ENCODE peak calls at places on chromosomes 3 and 15, in four cellular contexts. X, Z, O and J are unnamed samples.

GRCh38 chr3:52310861-52311566 is 5.1 kb upstream of the DNAH1 start:
- DNase-seq in X (no peak), Z (no peak), O (no peak), J (no peak)

GRCh38 chr15:87740655-87741344 is 515.7 kb downstream of the NTRK3 start:
- DNase-seq in X (no peak), Z (no peak), O (no peak), J (no peak)

GRCh38 chr3:54999159-54999558 is 71.3 kb upstream of the LRTM1 start:
- DNase-seq in X (peak; percentile 39), Z (no peak), O (peak; percentile 11), J (peak; percentile 8)

GRCh38 chr3:134627831-134628230 is 23.0 kb downstream of the KY start:
- DNase-seq in X (no peak), Z (no peak), O (no peak), J (no peak)

GRCh38 chr3:85316252-85316651 is 357.5 kb downstream of the CADM2 start:
- DNase-seq in X (no peak), Z (no peak), O (no peak), J (no peak)

GRCh38 chr3:102511168-102511567 is 76.4 kb downstream of the ZPLD1 start:
- DNase-seq in X (no peak), Z (no peak), O (no peak), J (no peak)

GRCh38 chr3:195540526-195540925 is 2.6 kb downstream of the PPP1R2 start:
- DNase-seq in X (no peak), Z (no peak), O (no peak), J (no peak)

GRCh38 chr3:142787719-142788118 is 63.9 kb downstream of the TRPC1 start:
- DNase-seq in X (no peak), Z (no peak), O (no peak), J (no peak)

GRCh38 chr15:44726568-44727461 is 9.5 kb upstream of the TRIM69 start:
- DNase-seq in X (no peak), Z (peak; percentile 52), O (peak; percentile 61), J (peak; percentile 42)

GRCh38 chr3:77348244-77348855 is 308.5 kb downstream of the ROBO2 start:
- DNase-seq in X (peak; percentile 50), Z (no peak), O (peak; percentile 3), J (peak; percentile 36)

GRCh38 chr3:126121632-126122031 is 37.7 kb upstream of the SLC41A3 start:
- DNase-seq in X (no peak), Z (no peak), O (no peak), J (no peak)

GRCh38 chr3:15055019-15055557 is 10.0 kb downstream of the MRPS25 start:
- DNase-seq in X (no peak), Z (no peak), O (peak; percentile 55), J (no peak)

GRCh38 chr3:96991812-96992211 is 177.4 kb downstream of the EPHA6 start:
- DNase-seq in X (no peak), Z (no peak), O (no peak), J (no peak)

GRCh38 chr3:47731066-47731465 is 50.6 kb downstream of the SMARCC1 start:
- DNase-seq in X (no peak), Z (no peak), O (no peak), J (no peak)

GRCh38 chr3:186614266-186614596 is 1.4 kb downstream of the AHSG start:
- DNase-seq in X (no peak), Z (no peak), O (no peak), J (no peak)

GRCh38 chr15:56168394-56168793 is 75.3 kb downstream of the RFX7 start:
- DNase-seq in X (no peak), Z (no peak), O (no peak), J (no peak)

GRCh38 chr3:126837773-126838172 is 133.7 kb downstream of the CHCHD6 start:
- DNase-seq in X (no peak), Z (no peak), O (no peak), J (no peak)

GRCh38 chr3:56930706-56931105 is 129.0 kb upstream of the ARHGEF3 start:
- DNase-seq in X (no peak), Z (no peak), O (no peak), J (no peak)

GRCh38 chr15:93180128-93180527 is 91.1 kb upstream of the RGMA start:
- DNase-seq in X (no peak), Z (no peak), O (no peak), J (no peak)

GRCh38 chr3:71728632-71729342 is 3.6 kb upstream of the EIF4E3 start:
- DNase-seq in X (no peak), Z (no peak), O (peak; percentile 65), J (no peak)

GRCh38 chr3:178492496-178492895 is 43.7 kb upstream of the KCNMB2 start:
- DNase-seq in X (no peak), Z (no peak), O (no peak), J (no peak)

GRCh38 chr3:51280171-51280570 is 104.9 kb upstream of the MANF start:
- DNase-seq in X (no peak), Z (no peak), O (no peak), J (no peak)

GRCh38 chr15:101269479-101270223 is 7.6 kb downstream of the SELENOS start:
- DNase-seq in X (no peak), Z (no peak), O (no peak), J (peak; percentile 30)

GRCh38 chr3:107969994-107970896 is 120.6 kb downstream of the CD47 start:
- DNase-seq in X (no peak), Z (no peak), O (no peak), J (no peak)

GRCh38 chr15:88704791-88705768 is 66.3 kb downstream of the ISG20 start:
- DNase-seq in X (no peak), Z (no peak), O (no peak), J (no peak)

GRCh38 chr3:178684881-178685590 is 148.8 kb downstream of the KCNMB2 start:
- DNase-seq in X (no peak), Z (no peak), O (no peak), J (peak; percentile 74)

GRCh38 chr3:188568750-188569149 is 414.8 kb downstream of the LPP start:
- DNase-seq in X (no peak), Z (no peak), O (no peak), J (no peak)

GRCh38 chr3:195844671-195845218 is 33.0 kb upstream of the MUC4 start:
- DNase-seq in X (no peak), Z (no peak), O (no peak), J (no peak)

GRCh38 chr15:50183112-50183794 is 1.3 kb downstream of the SLC27A2 start:
- DNase-seq in X (no peak), Z (no peak), O (no peak), J (no peak)

GRCh38 chr3:52880474-52880873 is 16.9 kb downstream of the STIMATE start:
- DNase-seq in X (no peak), Z (no peak), O (no peak), J (no peak)

GRCh38 chr3:144687862-144688261 is 716.2 kb downstream of the DIPK2A start:
- DNase-seq in X (peak; percentile 13), Z (no peak), O (no peak), J (no peak)

GRCh38 chr3:195549931-195550519 is 6.9 kb upstream of the PPP1R2 start:
- DNase-seq in X (no peak), Z (no peak), O (no peak), J (no peak)

GRCh38 chr15:75335313-75335704 is 554 bp upstream of the COMMD4 start:
- DNase-seq in X (no peak), Z (no peak), O (no peak), J (no peak)

GRCh38 chr3:187130346-187131066 is 8.8 kb downstream of the RPL39L start:
- DNase-seq in X (no peak), Z (no peak), O (no peak), J (no peak)

GRCh38 chr3:41888368-41889076 is 73.4 kb downstream of the ULK4 start:
- DNase-seq in X (no peak), Z (no peak), O (no peak), J (no peak)

GRCh38 chr15:88624156-88624970 is 3.2 kb downstream of the AEN start:
- DNase-seq in X (no peak), Z (no peak), O (no peak), J (no peak)

GRCh38 chr3:176351408-176351807 is 845.9 kb downstream of the TBL1XR1 start:
- DNase-seq in X (no peak), Z (no peak), O (no peak), J (no peak)
- TF ChIP-seq JUND in X (no peak), Z (no peak), O (no peak), J (no peak)

DNA sequence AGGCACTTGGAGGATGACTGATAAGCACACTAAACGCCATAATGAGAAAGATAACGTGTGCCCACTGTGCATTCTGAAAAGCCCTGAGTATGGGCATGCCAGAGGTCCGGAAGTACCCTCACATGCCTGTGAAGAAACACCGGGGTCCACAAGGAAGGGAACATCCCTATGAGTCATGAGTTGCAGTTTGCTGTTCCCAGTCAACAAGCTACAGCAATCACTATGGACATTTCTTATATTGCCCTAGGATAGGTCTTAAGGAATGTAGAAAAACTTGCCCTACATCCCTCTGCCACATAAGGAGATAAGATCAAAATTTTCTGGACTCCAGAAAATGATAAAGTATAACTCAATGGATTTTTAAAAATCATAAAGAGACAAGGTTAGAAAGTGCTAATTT is 9.9 kb downstream of the MB21D2 start:
- DNase-seq in X (no peak), Z (no peak), O (no peak), J (peak; percentile 95)
- TF ChIP-seq JUND in X (no peak), Z (no peak), O (no peak), J (peak; percentile 95)

GRCh38 chr15:43218908-43219706 is 1.7 kb downstream of the EPB42 start:
- DNase-seq in X (no peak), Z (no peak), O (peak; percentile 62), J (peak; percentile 50)
- TF ChIP-seq JUND in X (peak; percentile 76), Z (no peak), O (peak; percentile 58), J (no peak)

GRCh38 chr3:81406318-81406717 is 355.1 kb downstream of the GBE1 start:
- DNase-seq in X (no peak), Z (no peak), O (no peak), J (no peak)
- TF ChIP-seq JUND in X (no peak), Z (no peak), O (no peak), J (no peak)

GRCh38 chr15:82919231-82919886 is 33.2 kb downstream of the HOMER2 start:
- DNase-seq in X (no peak), Z (no peak), O (no peak), J (peak; percentile 81)

GRCh38 chr15:82916161-82916952 is 36.2 kb downstream of the HOMER2 start:
- DNase-seq in X (no peak), Z (no peak), O (no peak), J (no peak)

GRCh38 chr15:82918162-82918561 is 34.4 kb downstream of the HOMER2 start:
- DNase-seq in X (no peak), Z (no peak), O (no peak), J (no peak)

GRCh38 chr15:82918607-82919230 is 33.8 kb downstream of the HOMER2 start:
- DNase-seq in X (no peak), Z (no peak), O (no peak), J (no peak)

DNA sequence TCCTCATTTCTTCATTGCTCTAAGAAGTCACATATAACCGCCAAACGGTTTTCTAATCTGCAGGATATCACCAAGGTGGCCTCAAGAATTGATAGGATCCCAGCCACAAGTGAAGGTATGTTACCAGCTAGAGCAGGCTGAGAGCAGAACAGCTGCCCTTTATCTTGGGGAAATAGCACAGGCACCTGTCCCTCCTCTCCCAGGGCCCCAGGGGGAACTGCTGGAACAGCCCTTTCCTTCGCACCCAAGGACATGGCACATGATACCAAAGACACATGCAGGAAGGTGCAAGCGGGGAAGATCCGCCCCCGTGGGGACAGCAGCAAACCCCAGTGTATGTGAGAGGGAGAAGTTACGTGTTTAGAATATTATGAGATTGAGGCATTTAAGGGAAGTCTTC is 35.3 kb downstream of the HOMER2 start:
- DNase-seq in X (no peak), Z (no peak), O (no peak), J (no peak)
- TF ChIP-seq JUND in X (no peak), Z (no peak), O (no peak), J (no peak)